ENCODE peak calls at places on chromosomes 11 and 22, in eight cellular contexts. D is ACHN; L is H9; Y is bronchial epithelial cell; T is iPS DF 6.9; S is activated T-helper 2 cell treated with anti-CD3 and anti-CD28 coated beads, Interferon-gamma antibody, Interleukin-2, Interleukin-4, amounts not matched to agents 10 μg/mL and 5 μg/mL and 100 μg/mL, durations not matched to agents 14 hours and 24 hours and 36 hours; M is HT-29; E is sigmoid colon. X is an unnamed sample.

GRCh38 chr11:35323076-35323868 is 96.1 kb downstream of the SLC1A2 start:
- DNase-seq in Y (peak; percentile 70), E (no peak), L (no peak), T (no peak), M (no peak), S (no peak), D (no peak), X (no peak)

GRCh38 chr11:16111690-16112089 is 244.7 kb downstream of the SOX6 start:
- DNase-seq in D (no peak), L (no peak), T (no peak), E (no peak), S (no peak), Y (no peak), M (no peak), X (no peak)

GRCh38 chr11:32312865-32313403 is 122.4 kb downstream of the WT1 start:
- DNase-seq in L (peak; percentile 73), E (no peak), T (no peak), D (peak; percentile 63), S (no peak), Y (peak; percentile 76), M (peak; percentile 81), X (peak; percentile 74)

GRCh38 chr11:102882389-102883024 is 7.7 kb upstream of the MMP12 start:
- DNase-seq in D (no peak), M (no peak), L (no peak), Y (peak; percentile 81), T (no peak), S (no peak), E (no peak), X (no peak)

GRCh38 chr11:77619576-77620198 is 17.9 kb downstream of the CLNS1A start:
- DNase-seq in S (no peak), D (peak; percentile 64), E (no peak), L (no peak), Y (peak; percentile 61), M (peak; percentile 90), T (peak; percentile 11), X (peak; percentile 58)

GRCh38 chr11:111521132-111521531 is 6.6 kb downstream of the HOATZ start:
- DNase-seq in D (no peak), L (no peak), T (no peak), M (no peak), E (no peak), Y (peak; percentile 34), S (no peak), X (no peak)

GRCh38 chr11:73585834-73586575 is 11.9 kb downstream of the FAM168A start:
- DNase-seq in M (no peak), L (no peak), D (no peak), Y (peak; percentile 79), T (no peak), S (no peak), E (no peak), X (no peak)

GRCh38 chr11:2382927-2383822 is 6.1 kb downstream of the CD81 start:
- DNase-seq in S (no peak), D (no peak), E (peak; percentile 92), M (no peak), T (no peak), Y (no peak), L (peak; percentile 64), X (peak; percentile 25)

GRCh38 chr11:130088909-130089668 is 19.4 kb downstream of the APLP2 start:
- DNase-seq in M (no peak), E (no peak), L (no peak), T (no peak), Y (peak; percentile 76), S (no peak), D (no peak), X (no peak)

GRCh38 chr11:27317751-27318150 is 45.3 kb downstream of the CCDC34 start:
- DNase-seq in D (peak; percentile 22), S (no peak), T (no peak), Y (peak; percentile 67), E (no peak), M (no peak), L (no peak), X (no peak)

GRCh38 chr11:35980646-35981402 is 37.0 kb downstream of the LDLRAD3 start:
- DNase-seq in T (no peak), Y (no peak), S (no peak), M (no peak), L (no peak), E (no peak), D (no peak), X (no peak)

GRCh38 chr11:20010106-20010860 is 150.0 kb downstream of the DBX1 start:
- DNase-seq in T (no peak), Y (no peak), D (no peak), S (no peak), L (no peak), E (no peak), M (no peak), X (no peak)

GRCh38 chr22:26585104-26585790 is 4.7 kb downstream of the TPST2 start:
- DNase-seq in Y (peak; percentile 56), M (no peak), E (peak; percentile 60), D (peak; percentile 91), L (no peak), S (no peak), T (no peak), X (peak; percentile 2)

GRCh38 chr22:33427461-33427860 is 369.3 kb upstream of the SYN3 start:
- DNase-seq in D (no peak), M (no peak), S (no peak), L (no peak), Y (no peak), E (no peak), T (no peak), X (no peak)

GRCh38 chr11:83054904-83055380 is 16.8 kb downstream of the RAB30 start:
- DNase-seq in S (no peak), D (no peak), Y (peak; percentile 87), L (no peak), E (no peak), T (no peak), M (peak; percentile 82), X (no peak)

GRCh38 chr11:108115495-108116140 is 5.7 kb upstream of the ACAT1 start:
- DNase-seq in E (peak; percentile 94), Y (peak; percentile 86), T (no peak), D (peak; percentile 93), S (no peak), M (no peak), L (peak; percentile 36), X (no peak)

GRCh38 chr11:122733301-122733686 is 77.8 kb downstream of the UBASH3B start:
- DNase-seq in M (peak; percentile 36), D (no peak), L (no peak), S (no peak), Y (peak; percentile 71), T (no peak), E (no peak), X (no peak)

GRCh38 chr22:29346659-29347058 is 31.2 kb upstream of the RASL10A start:
- DNase-seq in Y (no peak), E (no peak), L (no peak), M (no peak), S (no peak), D (no peak), T (no peak), X (no peak)

GRCh38 chr11:92249156-92249753 is 24.6 kb downstream of the FAT3 start:
- DNase-seq in S (no peak), E (no peak), D (no peak), M (no peak), T (no peak), Y (no peak), L (no peak), X (no peak)

GRCh38 chr11:110251837-110252236 is 44.6 kb downstream of the RDX start:
- DNase-seq in D (peak; percentile 53), S (no peak), T (no peak), L (no peak), M (peak; percentile 44), E (no peak), Y (peak; percentile 90), X (no peak)

GRCh38 chr22:26660961-26661578 is 3.7 kb downstream of the MIAT start:
- DNase-seq in S (no peak), L (no peak), Y (peak; percentile 54), M (no peak), D (no peak), T (no peak), E (no peak), X (no peak)

GRCh38 chr11:65492637-65493366 is 6.0 kb upstream of the MALAT1 start:
- DNase-seq in D (peak; percentile 87), T (no peak), E (peak; percentile 97), L (no peak), S (no peak), Y (peak; percentile 89), M (peak; percentile 87), X (peak; percentile 79)

GRCh38 chr22:24325105-24325757 is 54.6 kb downstream of the SPECC1L start:
- DNase-seq in D (peak; percentile 62), M (peak; percentile 44), S (peak; percentile 18), Y (peak; percentile 56), T (no peak), L (no peak), E (no peak), X (peak; percentile 97)

GRCh38 chr11:74138572-74138971 is 32.2 kb downstream of the C2CD3 start:
- DNase-seq in E (no peak), S (no peak), M (peak; percentile 96), T (no peak), L (no peak), Y (peak; percentile 98), D (peak; percentile 95), X (no peak)

GRCh38 chr11:65898656-65899355 is 1.4 kb downstream of the FOSL1 start:
- DNase-seq in M (no peak), E (no peak), Y (peak; percentile 67), S (no peak), T (no peak), L (no peak), D (no peak), X (no peak)

GRCh38 chr11:15307600-15307999 is 192.9 kb downstream of the INSC start:
- DNase-seq in E (no peak), Y (no peak), S (no peak), L (peak; percentile 75), M (no peak), D (no peak), T (peak; percentile 41), X (no peak)

GRCh38 chr11:125373426-125374391 is 122.4 kb downstream of the FEZ1 start:
- DNase-seq in M (no peak), Y (no peak), L (no peak), T (no peak), E (no peak), S (no peak), D (no peak), X (no peak)

GRCh38 chr22:27057717-27058116 is 400.3 kb downstream of the MIAT start:
- DNase-seq in D (no peak), T (no peak), M (no peak), S (no peak), Y (no peak), L (no peak), E (no peak), X (no peak)

GRCh38 chr11:133382217-133382746 is 150.0 kb downstream of the OPCML start:
- DNase-seq in T (no peak), S (no peak), D (no peak), L (no peak), M (peak; percentile 36), E (no peak), Y (no peak), X (no peak)

GRCh38 chr11:11898648-11899047 is 56.9 kb downstream of the USP47 start:
- DNase-seq in T (no peak), S (no peak), Y (peak; percentile 18), M (no peak), E (no peak), L (no peak), D (no peak), X (no peak)

GRCh38 chr22:29742319-29742718 is 22.5 kb downstream of the CABP7 start:
- DNase-seq in D (no peak), E (no peak), L (no peak), T (no peak), S (no peak), M (no peak), Y (no peak), X (no peak)

GRCh38 chr11:83115551-83115950 is 41.4 kb upstream of the PCF11 start:
- DNase-seq in Y (no peak), D (no peak), L (no peak), S (no peak), E (peak; percentile 69), T (no peak), M (no peak), X (no peak)

GRCh38 chr11:37504066-37504611 is 906.1 kb upstream of the RAG2 start:
- DNase-seq in T (no peak), M (peak; percentile 65), S (no peak), Y (peak; percentile 94), D (no peak), L (no peak), E (no peak), X (peak; percentile 4)

GRCh38 chr11:134398079-134398444 is 14.0 kb downstream of the B3GAT1 start:
- DNase-seq in M (no peak), Y (no peak), T (no peak), S (no peak), D (no peak), L (no peak), E (no peak), X (no peak)